ENCODE peak calls at places on chromosomes 12 and 14, in eight cellular contexts. P, D, K, M, R, E, C and I are unnamed samples.

GRCh38 chr12:26846419-26846818 is 13.4 kb upstream of the ITPR2 start:
- DNase-seq in E (no peak), D (no peak), C (no peak), M (no peak), K (no peak), R (no peak), P (no peak), I (no peak)

GRCh38 chr12:113271853-113272561 is 50.7 kb downstream of the TPCN1 start:
- DNase-seq in K (peak; percentile 83), P (peak; percentile 97), M (no peak), E (no peak), C (peak; percentile 69), D (peak; percentile 79), R (peak; percentile 79), I (peak; percentile 96)

GRCh38 chr12:49939707-49940106 is 10.8 kb upstream of the AQP2 start:
- DNase-seq in D (no peak), M (no peak), C (no peak), E (no peak), R (no peak), K (no peak), P (no peak), I (no peak)

GRCh38 chr14:24317141-24317927 is 6.0 kb downstream of the LTB4R start:
- DNase-seq in C (no peak), M (no peak), K (no peak), E (no peak), D (no peak), P (no peak), R (no peak), I (peak; percentile 50)

GRCh38 chr14:23248601-23249000 is 10.9 kb downstream of the RNF212B start:
- DNase-seq in R (no peak), P (no peak), K (no peak), D (no peak), C (no peak), E (no peak), M (no peak), I (no peak)

GRCh38 chr14:61894452-61895077 is 132.3 kb downstream of the SNAPC1 start:
- DNase-seq in C (no peak), R (peak; percentile 66), D (peak; percentile 86), K (peak; percentile 70), E (no peak), M (peak; percentile 44), P (no peak), I (peak; percentile 85)

GRCh38 chr12:115306380-115306779 is 622.4 kb upstream of the TBX3 start:
- DNase-seq in K (no peak), C (no peak), P (no peak), M (no peak), D (no peak), R (no peak), E (no peak), I (no peak)

GRCh38 chr14:58298880-58299664 is 717 bp downstream of the ARID4A start:
- DNase-seq in R (peak; percentile 60), D (peak; percentile 30), P (peak; percentile 90), E (peak; percentile 43), K (no peak), C (peak; percentile 42), M (peak; percentile 24), I (peak; percentile 54)

GRCh38 chr12:70068743-70069142 is 174.5 kb upstream of the CNOT2 start:
- DNase-seq in P (no peak), D (no peak), E (no peak), R (no peak), C (no peak), M (no peak), K (no peak), I (no peak)

GRCh38 chr14:64137657-64138290 is 156.4 kb downstream of the ESR2 start:
- DNase-seq in K (peak; percentile 8), P (no peak), E (no peak), C (no peak), M (no peak), D (no peak), R (no peak), I (no peak)

GRCh38 chr12:59121466-59121865 is 201.2 kb upstream of the LRIG3 start:
- DNase-seq in K (no peak), R (no peak), P (no peak), C (no peak), M (no peak), E (no peak), D (no peak), I (no peak)

GRCh38 chr12:103050273-103050672 is 92.8 kb downstream of the ASCL1 start:
- DNase-seq in D (no peak), P (no peak), M (no peak), K (no peak), E (no peak), R (no peak), C (no peak), I (no peak)

GRCh38 chr12:68118096-68118755 is 41.3 kb downstream of the IFNG start:
- DNase-seq in D (no peak), E (no peak), M (no peak), C (no peak), P (no peak), R (no peak), K (no peak), I (no peak)

GRCh38 chr14:21985081-21985480 is 311.5 kb upstream of the OR4E1 start:
- DNase-seq in D (no peak), E (no peak), K (no peak), P (no peak), M (no peak), R (no peak), C (no peak), I (no peak)

GRCh38 chr12:28051516-28052456 is 79.3 kb upstream of the PTHLH start:
- DNase-seq in E (no peak), K (peak; percentile 72), M (no peak), C (no peak), R (no peak), D (no peak), P (no peak), I (peak; percentile 20)

GRCh38 chr12:67669925-67670631 is 21.5 kb downstream of the DYRK2 start:
- DNase-seq in K (no peak), R (no peak), D (no peak), C (no peak), M (no peak), E (no peak), P (no peak), I (no peak)